ENCODE peak calls at places on chromosomes 7 and 10, in nine cellular contexts. J is CD8-positive, alpha-beta memory T cell; Z is HuH-7.5; E is HCEC 1CT; X is NCI-H1092 treated with DMSO at 0.1 percent for 48 hours; K is GM10248; N is bronchial epithelial cell; D is adrenal gland; G is NCI-H446. R is an unnamed sample.

GRCh38 chr10:28365840-28366239 is 63.0 kb upstream of the MPP7 start:
- DNase-seq in J (no peak), Z (no peak), E (no peak), X (no peak), K (no peak), N (no peak), D (no peak), G (no peak), R (no peak)

GRCh38 chr7:134905375-134905774 is 80.9 kb upstream of the AGBL3 start:
- DNase-seq in J (no peak), Z (no peak), E (peak), X (no peak), K (no peak), N (peak), D (peak), G (no peak), R (no peak)

GRCh38 chr7:132337450-132338080 is 238.7 kb downstream of the PLXNA4 start:
- DNase-seq in J (no peak), Z (no peak), E (no peak), X (no peak), K (no peak), N (peak), D (no peak), G (no peak), R (no peak)

GRCh38 chr10:79970062-79970461 is 21.2 kb upstream of the SFTPD start:
- DNase-seq in J (no peak), Z (no peak), E (no peak), X (no peak), K (no peak), N (no peak), D (no peak), G (no peak), R (no peak)

GRCh38 chr7:43363429-43363894 is 219.4 kb upstream of the STK17A start:
- DNase-seq in J (no peak), Z (no peak), E (no peak), X (no peak), K (no peak), N (no peak), D (no peak), G (no peak), R (no peak)

GRCh38 chr7:27961255-27961654 is 219.3 kb downstream of the JAZF1 start:
- DNase-seq in J (no peak), Z (no peak), E (peak), X (no peak), K (no peak), N (peak), D (no peak), G (no peak), R (no peak)

GRCh38 chr10:126521354-126521753 is 133.1 kb upstream of the ADAM12 start:
- DNase-seq in J (no peak), Z (no peak), E (peak), X (no peak), K (no peak), N (peak), D (no peak), G (no peak), R (no peak)

GRCh38 chr10:112456533-112456932 is 9.5 kb downstream of the VTI1A start:
- DNase-seq in J (no peak), Z (no peak), E (no peak), X (no peak), K (no peak), N (no peak), D (no peak), G (no peak), R (no peak)

GRCh38 chr7:95267754-95268153 is 56.6 kb downstream of the PON1 start:
- DNase-seq in J (no peak), Z (no peak), E (no peak), X (no peak), K (no peak), N (no peak), D (no peak), G (no peak), R (no peak)

GRCh38 chr10:22159979-22160378 is 57.8 kb downstream of the EBLN1 start:
- DNase-seq in J (no peak), Z (no peak), E (no peak), X (no peak), K (no peak), N (no peak), D (no peak), G (no peak), R (no peak)

GRCh38 chr10:69403519-69403918 is 13.2 kb downstream of the TACR2 start:
- DNase-seq in J (no peak), Z (no peak), E (peak), X (no peak), K (no peak), N (peak), D (no peak), G (no peak), R (no peak)

GRCh38 chr7:16078076-16078952 is 343.0 kb downstream of the CRPPA start:
- DNase-seq in J (no peak), Z (peak), E (peak), X (peak), K (peak), N (peak), D (peak), G (peak), R (peak)

GRCh38 chr10:124944982-124945381 is 3.1 kb downstream of the ZRANB1 start:
- DNase-seq in J (no peak), Z (no peak), E (peak), X (no peak), K (no peak), N (no peak), D (no peak), G (no peak), R (no peak)

GRCh38 chr10:85228726-85229125 is 900.3 kb downstream of the CCSER2 start:
- DNase-seq in J (no peak), Z (no peak), E (no peak), X (no peak), K (no peak), N (no peak), D (no peak), G (no peak), R (no peak)

GRCh38 chr7:158550886-158551452 is 36.7 kb downstream of the PTPRN2 start:
- DNase-seq in J (no peak), Z (no peak), E (no peak), X (no peak), K (no peak), N (no peak), D (no peak), G (no peak), R (no peak)

GRCh38 chr10:111872591-111872990 is 311.0 kb downstream of the GPAM start:
- DNase-seq in J (no peak), Z (no peak), E (no peak), X (no peak), K (no peak), N (peak), D (no peak), G (no peak), R (no peak)

GRCh38 chr7:55086413-55087201 is 67.8 kb downstream of the EGFR start:
- DNase-seq in J (no peak), Z (no peak), E (peak), X (no peak), K (peak), N (peak), D (peak), G (no peak), R (peak)

GRCh38 chr7:29408841-29409243 is 154.8 kb upstream of the PRR15 start:
- DNase-seq in J (peak), Z (peak), E (peak), X (peak), K (peak), N (peak), D (peak), G (peak), R (peak)

GRCh38 chr10:33660329-33660728 is 325.9 kb upstream of the NRP1 start:
- DNase-seq in J (no peak), Z (no peak), E (no peak), X (no peak), K (no peak), N (no peak), D (no peak), G (no peak), R (no peak)

GRCh38 chr7:45456747-45457146 is 117.4 kb upstream of the ADCY1 start:
- DNase-seq in J (no peak), Z (no peak), E (peak), X (no peak), K (no peak), N (no peak), D (no peak), G (no peak), R (no peak)

GRCh38 chr7:2266911-2267310 is 24.9 kb downstream of the NUDT1 start:
- DNase-seq in J (no peak), Z (no peak), E (peak), X (no peak), K (no peak), N (peak), D (no peak), G (no peak), R (no peak)

GRCh38 chr10:84424731-84425165 is 96.4 kb downstream of the CCSER2 start:
- DNase-seq in J (no peak), Z (no peak), E (peak), X (no peak), K (no peak), N (peak), D (peak), G (peak), R (no peak)

GRCh38 chr7:140645166-140645565 is 4.6 kb upstream of the DENND2A start:
- DNase-seq in J (no peak), Z (no peak), E (no peak), X (no peak), K (no peak), N (no peak), D (no peak), G (no peak), R (no peak)